ENCODE peak calls at places on chromosome 18, in eight cellular contexts. Y is SW 1271, M is ovary, A is hypothalamus, E is A172, G is GM12865, X is cerebellar cortex, B is mesendoderm. L is an unnamed sample.

GRCh38 chr18:2939317-2939716 is 73.6 kb downstream of the LPIN2 start:
- DNase-seq in G (no peak), E (no peak), M (no peak), A (no peak), B (no peak), X (no peak), Y (no peak), L (peak)

GRCh38 chr18:72652990-72653593 is 109.0 kb upstream of the CBLN2 start:
- DNase-seq in B (peak), G (peak), E (peak), M (peak), Y (peak), X (peak), A (no peak), L (peak)

GRCh38 chr18:54880706-54881105 is 52.4 kb downstream of the RAB27B start:
- DNase-seq in M (no peak), B (peak), A (no peak), Y (peak), X (no peak), E (peak), G (no peak), L (no peak)

GRCh38 chr18:57898506-57899124 is 95.5 kb upstream of the ATP8B1 start:
- DNase-seq in B (no peak), A (no peak), E (peak), Y (no peak), G (no peak), X (no peak), M (no peak), L (no peak)

GRCh38 chr18:59660976-59661743 is 36.1 kb downstream of the CCBE1 start:
- DNase-seq in G (no peak), E (no peak), M (no peak), Y (no peak), A (no peak), X (no peak), B (no peak), L (no peak)

GRCh38 chr18:35490894-35491688 is 6.7 kb downstream of the INO80C start:
- DNase-seq in M (no peak), Y (no peak), B (peak), E (no peak), A (no peak), X (no peak), G (no peak), L (no peak)

GRCh38 chr18:3305354-3305762 is 43.4 kb downstream of the MYL12B start:
- DNase-seq in E (peak), G (peak), Y (no peak), B (no peak), A (no peak), X (no peak), M (no peak), L (no peak)

GRCh38 chr18:1412660-1413659 is 508.3 kb downstream of the ADCYAP1 start:
- DNase-seq in M (no peak), G (no peak), B (no peak), X (peak), E (peak), Y (no peak), A (no peak), L (no peak)

GRCh38 chr18:62070306-62070705 is 116.5 kb downstream of the PIGN start:
- DNase-seq in E (no peak), G (no peak), Y (no peak), B (no peak), A (no peak), X (no peak), M (no peak), L (no peak)

GRCh38 chr18:1774261-1774660 is 797.0 kb downstream of the METTL4 start:
- DNase-seq in M (no peak), Y (no peak), E (no peak), B (no peak), X (no peak), G (no peak), A (no peak), L (peak)

GRCh38 chr18:3579701-3580100 is 129.7 kb downstream of the TGIF1 start:
- DNase-seq in B (no peak), G (no peak), M (no peak), Y (no peak), X (no peak), A (no peak), E (peak), L (no peak)

GRCh38 chr18:8848541-8848940 is 143.2 kb downstream of the MTCL1 start:
- DNase-seq in B (no peak), M (no peak), E (no peak), X (no peak), Y (no peak), A (no peak), G (no peak), L (no peak)

GRCh38 chr18:7926526-7926925 is 359.4 kb downstream of the PTPRM start:
- DNase-seq in G (no peak), X (no peak), Y (no peak), M (no peak), B (peak), A (no peak), E (no peak), L (peak)

GRCh38 chr18:62287753-62288668 is 37.1 kb upstream of the TNFRSF11A start:
- DNase-seq in X (no peak), G (no peak), M (no peak), E (no peak), B (no peak), A (no peak), Y (no peak), L (peak)

GRCh38 chr18:2656237-2657042 is 914 bp downstream of the SMCHD1 start:
- DNase-seq in E (peak), B (peak), G (peak), A (peak), M (peak), X (peak), Y (peak), L (peak)

GRCh38 chr18:21331094-21331493 is 89.1 kb downstream of the GREB1L start:
- DNase-seq in M (no peak), E (no peak), X (no peak), A (no peak), B (no peak), G (no peak), Y (no peak), L (no peak)

GRCh38 chr18:23063502-23063901 is 71.8 kb upstream of the CABLES1 start:
- DNase-seq in B (no peak), G (no peak), E (no peak), X (no peak), M (no peak), Y (no peak), A (no peak), L (no peak)

GRCh38 chr18:23926590-23926989 is 88.0 kb upstream of the TTC39C start:
- DNase-seq in E (no peak), B (no peak), M (no peak), A (no peak), X (no peak), G (no peak), Y (no peak), L (no peak)

GRCh38 chr18:73478191-73478590 is 610.4 kb upstream of the NETO1 start:
- DNase-seq in E (no peak), G (no peak), B (no peak), X (no peak), A (no peak), M (no peak), Y (no peak), L (no peak)

GRCh38 chr18:3319399-3319798 is 57.5 kb downstream of the MYL12B start:
- DNase-seq in G (peak), M (no peak), Y (no peak), E (no peak), B (no peak), X (no peak), A (no peak), L (no peak)

GRCh38 chr18:8608795-8609673 is at the start of gene RAB12:
- DNase-seq in A (peak), B (peak), E (peak), Y (peak), M (peak), G (peak), X (peak), L (peak)

GRCh38 chr18:63676526-63676925 is 14.8 kb upstream of the SERPINB3 start:
- DNase-seq in A (no peak), B (peak), X (no peak), Y (peak), G (peak), E (no peak), M (no peak), L (no peak)

GRCh38 chr18:11119550-11119949 is 29.8 kb downstream of the PIEZO2 start:
- DNase-seq in B (no peak), E (peak), X (no peak), G (no peak), M (no peak), A (no peak), Y (no peak), L (no peak)

GRCh38 chr18:2627821-2628276 is 27.7 kb upstream of the SMCHD1 start:
- DNase-seq in A (no peak), B (no peak), X (no peak), E (peak), M (no peak), G (no peak), Y (no peak), L (no peak)